ENCODE peak calls at places on chromosomes 3 and 15, in six cellular contexts. One of them, this sample, is unnamed.

GRCh38 chr3:57951106-57951882 is 56.9 kb upstream of the FLNB start:
- DNase-seq in fibroblast of lung: peak
- DNase-seq in tibial artery: peak
- DNase-seq in thoracic aorta: peak
- DNase-seq in AG09319: no peak
- DNase-seq in stomach: peak
- DNase-seq in this sample: peak

GRCh38 chr3:176574736-176575135 is 622.5 kb downstream of the TBL1XR1 start:
- DNase-seq in stomach: no peak
- DNase-seq in tibial artery: no peak
- DNase-seq in thoracic aorta: no peak
- DNase-seq in AG09319: no peak
- DNase-seq in fibroblast of lung: no peak
- DNase-seq in this sample: no peak

GRCh38 chr15:73806698-73807483 is 53.7 kb upstream of the INSYN1 start:
- DNase-seq in fibroblast of lung: no peak
- DNase-seq in tibial artery: no peak
- DNase-seq in thoracic aorta: no peak
- DNase-seq in AG09319: no peak
- DNase-seq in stomach: no peak
- DNase-seq in this sample: no peak

GRCh38 chr3:15292765-15293522 is 39.4 kb downstream of the SH3BP5 start:
- DNase-seq in AG09319: no peak
- DNase-seq in stomach: no peak
- DNase-seq in thoracic aorta: no peak
- DNase-seq in fibroblast of lung: peak
- DNase-seq in tibial artery: peak
- DNase-seq in this sample: peak

GRCh38 chr3:186669378-186670084 is 3.7 kb downstream of the HRG start:
- DNase-seq in AG09319: no peak
- DNase-seq in stomach: no peak
- DNase-seq in fibroblast of lung: no peak
- DNase-seq in thoracic aorta: no peak
- DNase-seq in tibial artery: no peak
- DNase-seq in this sample: no peak

GRCh38 chr3:129746629-129747028 is 140.2 kb upstream of the PLXND1 start:
- DNase-seq in fibroblast of lung: no peak
- DNase-seq in tibial artery: no peak
- DNase-seq in AG09319: no peak
- DNase-seq in thoracic aorta: no peak
- DNase-seq in stomach: no peak
- DNase-seq in this sample: no peak

GRCh38 chr3:81581966-81582599 is 179.4 kb downstream of the GBE1 start:
- DNase-seq in tibial artery: no peak
- DNase-seq in AG09319: peak
- DNase-seq in thoracic aorta: no peak
- DNase-seq in stomach: peak
- DNase-seq in fibroblast of lung: peak
- DNase-seq in this sample: no peak

GRCh38 chr3:43243590-43244587 is 42.5 kb upstream of the SNRK start:
- DNase-seq in thoracic aorta: no peak
- DNase-seq in tibial artery: no peak
- DNase-seq in fibroblast of lung: no peak
- DNase-seq in AG09319: no peak
- DNase-seq in stomach: no peak
- DNase-seq in this sample: no peak

GRCh38 chr3:47163023-47163989 is 607 bp downstream of the SETD2 start:
- DNase-seq in stomach: peak
- DNase-seq in AG09319: no peak
- DNase-seq in thoracic aorta: no peak
- DNase-seq in fibroblast of lung: peak
- DNase-seq in tibial artery: peak
- DNase-seq in this sample: peak

GRCh38 chr3:47162695-47163022 is 1.3 kb downstream of the SETD2 start:
- DNase-seq in stomach: no peak
- DNase-seq in thoracic aorta: no peak
- DNase-seq in tibial artery: no peak
- DNase-seq in AG09319: no peak
- DNase-seq in fibroblast of lung: peak
- DNase-seq in this sample: no peak

GRCh38 chr3:47161983-47162694 is 1.8 kb downstream of the SETD2 start:
- DNase-seq in AG09319: no peak
- DNase-seq in stomach: no peak
- DNase-seq in tibial artery: no peak
- DNase-seq in thoracic aorta: no peak
- DNase-seq in fibroblast of lung: no peak
- DNase-seq in this sample: no peak

GRCh38 chr3:47159820-47160219 is 4.1 kb downstream of the SETD2 start:
- DNase-seq in AG09319: no peak
- DNase-seq in stomach: no peak
- DNase-seq in fibroblast of lung: no peak
- DNase-seq in tibial artery: no peak
- DNase-seq in thoracic aorta: no peak
- DNase-seq in this sample: no peak

DNA sequence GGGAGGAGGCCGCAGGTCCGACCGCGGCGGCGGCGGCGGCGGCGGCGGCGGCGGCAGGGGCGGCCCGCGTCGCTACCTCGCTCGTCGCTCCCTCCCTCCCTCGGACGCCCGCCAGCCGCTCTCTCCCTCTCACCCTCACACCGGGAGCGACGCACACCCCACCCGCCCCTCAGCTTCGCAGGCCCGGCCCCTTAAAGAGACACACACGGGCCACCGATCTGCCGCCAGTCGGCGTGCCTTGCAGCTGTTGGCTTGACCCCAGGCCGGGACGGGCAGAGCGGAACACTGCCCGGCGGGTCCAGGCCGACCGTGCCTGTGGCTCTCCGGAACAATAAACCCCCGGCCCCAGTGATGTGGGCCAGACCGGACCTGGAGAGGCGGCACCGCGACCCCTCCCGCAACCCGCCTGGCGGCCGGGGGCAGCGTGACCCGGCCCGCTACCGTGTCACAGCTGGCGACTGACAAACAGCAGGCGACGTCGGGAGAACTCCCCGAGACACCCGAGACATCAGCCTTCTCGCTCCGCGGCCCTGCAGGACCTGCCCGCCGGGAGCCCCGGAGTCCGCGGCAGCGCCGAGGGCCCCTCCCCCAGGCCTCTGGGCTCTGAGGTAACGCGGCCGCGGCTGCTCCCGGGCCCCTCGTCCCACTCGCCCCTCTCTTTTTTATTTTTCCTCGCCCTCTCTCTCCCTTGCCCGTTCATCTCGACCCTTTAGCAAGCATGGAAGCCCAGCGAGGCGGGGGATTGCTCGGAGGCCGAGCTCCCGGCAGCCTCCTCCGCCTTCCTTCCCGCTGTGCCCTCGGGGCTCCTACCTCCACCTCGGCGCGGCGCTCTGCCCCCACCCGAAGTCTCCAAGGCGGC is at the start of gene SETD2:
- DNase-seq in AG09319: peak
- DNase-seq in thoracic aorta: peak
- DNase-seq in stomach: peak
- DNase-seq in fibroblast of lung: peak
- DNase-seq in tibial artery: peak
- DNase-seq in this sample: peak
- TF ChIP-seq CTCF in AG09319: peak
- TF ChIP-seq CTCF in thoracic aorta: peak
- TF ChIP-seq CTCF in stomach: no peak
- TF ChIP-seq CTCF in fibroblast of lung: peak
- TF ChIP-seq CTCF in tibial artery: peak
- TF ChIP-seq CTCF in this sample: peak

GRCh38 chr3:7075120-7075519 is 214.2 kb downstream of the GRM7 start:
- DNase-seq in tibial artery: no peak
- DNase-seq in AG09319: no peak
- DNase-seq in thoracic aorta: no peak
- DNase-seq in stomach: no peak
- DNase-seq in fibroblast of lung: no peak
- DNase-seq in this sample: no peak

GRCh38 chr3:7074217-7074616 is 213.3 kb downstream of the GRM7 start:
- DNase-seq in fibroblast of lung: no peak
- DNase-seq in thoracic aorta: no peak
- DNase-seq in tibial artery: no peak
- DNase-seq in AG09319: no peak
- DNase-seq in stomach: no peak
- DNase-seq in this sample: no peak

GRCh38 chr3:7070461-7070860 is 209.5 kb downstream of the GRM7 start:
- DNase-seq in tibial artery: no peak
- DNase-seq in fibroblast of lung: no peak
- DNase-seq in stomach: no peak
- DNase-seq in AG09319: no peak
- DNase-seq in thoracic aorta: no peak
- DNase-seq in this sample: no peak

DNA sequence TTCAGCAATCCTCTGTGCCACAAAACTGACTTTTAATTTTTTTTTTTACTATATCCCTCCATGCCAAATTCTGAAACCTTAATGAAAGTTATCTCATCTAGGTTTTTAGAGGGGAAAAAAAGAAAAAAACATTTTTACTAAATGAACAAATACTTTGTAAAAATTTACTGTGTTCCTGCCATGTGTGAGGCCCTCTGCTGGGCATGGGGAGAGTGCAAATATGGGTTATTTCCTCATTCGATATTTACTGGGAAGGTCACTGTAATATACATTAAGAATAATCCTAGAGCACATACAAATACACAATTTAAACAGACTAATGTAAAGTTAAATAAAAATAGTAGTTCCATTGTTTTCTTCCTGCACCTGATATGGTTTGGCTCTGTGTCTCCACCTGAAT is 215.0 kb downstream of the GRM7 start:
- DNase-seq in fibroblast of lung: no peak
- DNase-seq in thoracic aorta: no peak
- DNase-seq in stomach: no peak
- DNase-seq in AG09319: no peak
- DNase-seq in tibial artery: no peak
- DNase-seq in this sample: no peak
- TF ChIP-seq CTCF in fibroblast of lung: no peak
- TF ChIP-seq CTCF in thoracic aorta: no peak
- TF ChIP-seq CTCF in stomach: no peak
- TF ChIP-seq CTCF in AG09319: no peak
- TF ChIP-seq CTCF in tibial artery: no peak
- TF ChIP-seq CTCF in this sample: no peak

GRCh38 chr3:17141699-17142098 is 256.9 kb downstream of the PLCL2 start:
- DNase-seq in fibroblast of lung: no peak
- DNase-seq in tibial artery: no peak
- DNase-seq in AG09319: no peak
- DNase-seq in thoracic aorta: no peak
- DNase-seq in stomach: no peak
- DNase-seq in this sample: no peak

GRCh38 chr3:17142516-17142915 is 257.8 kb downstream of the PLCL2 start:
- DNase-seq in fibroblast of lung: no peak
- DNase-seq in AG09319: no peak
- DNase-seq in tibial artery: no peak
- DNase-seq in thoracic aorta: no peak
- DNase-seq in stomach: no peak
- DNase-seq in this sample: no peak

GRCh38 chr3:17138246-17139039 is 253.7 kb downstream of the PLCL2 start:
- DNase-seq in stomach: no peak
- DNase-seq in thoracic aorta: no peak
- DNase-seq in AG09319: no peak
- DNase-seq in tibial artery: no peak
- DNase-seq in fibroblast of lung: no peak
- DNase-seq in this sample: no peak

GRCh38 chr3:17143893-17144664 is 259.3 kb downstream of the PLCL2 start:
- DNase-seq in thoracic aorta: no peak
- DNase-seq in fibroblast of lung: no peak
- DNase-seq in AG09319: no peak
- DNase-seq in stomach: no peak
- DNase-seq in tibial artery: no peak
- DNase-seq in this sample: no peak

DNA sequence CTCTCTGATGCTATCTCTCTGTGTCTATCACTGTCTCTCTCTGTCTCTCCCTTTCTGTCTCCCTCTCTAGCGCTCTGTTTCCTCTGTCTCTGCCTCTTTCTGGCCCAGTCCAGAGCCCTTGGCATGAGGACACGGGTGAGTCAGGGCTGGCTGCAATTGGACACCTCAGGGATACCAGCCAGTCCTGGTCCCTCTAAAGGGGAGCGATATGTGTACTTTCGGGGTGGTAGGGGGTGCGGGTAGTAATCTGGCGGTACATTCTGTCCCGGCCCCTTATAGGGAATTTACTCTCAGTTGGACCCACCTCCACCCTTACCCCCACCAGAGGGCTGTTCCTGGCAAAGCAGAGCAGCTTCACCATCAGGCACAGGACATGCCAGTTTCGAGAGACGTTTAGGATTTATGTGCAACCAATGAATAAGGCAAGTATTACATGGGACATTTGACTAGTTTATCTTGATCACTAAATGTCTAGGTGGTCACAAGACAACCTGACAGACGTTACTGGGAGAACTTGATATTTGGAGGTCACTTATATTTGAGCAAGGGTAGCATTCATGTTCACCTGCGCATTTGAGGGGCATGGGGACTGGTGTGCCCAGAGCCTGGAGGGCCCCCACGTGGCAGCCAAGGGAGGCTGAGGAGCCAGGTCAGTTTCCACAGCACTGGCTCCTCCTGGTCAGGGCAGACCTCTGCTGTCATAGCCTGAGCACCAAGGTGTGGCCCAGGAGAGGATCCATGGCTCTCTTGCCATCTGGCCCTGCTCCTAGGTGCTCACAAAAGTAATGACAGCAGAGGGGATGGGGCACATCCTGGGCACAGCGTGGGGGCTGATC is 256.1 kb downstream of the PLCL2 start:
- DNase-seq in fibroblast of lung: peak
- DNase-seq in AG09319: peak
- DNase-seq in thoracic aorta: peak
- DNase-seq in tibial artery: peak
- DNase-seq in stomach: no peak
- DNase-seq in this sample: peak
- TF ChIP-seq CTCF in fibroblast of lung: no peak
- TF ChIP-seq CTCF in AG09319: no peak
- TF ChIP-seq CTCF in thoracic aorta: peak
- TF ChIP-seq CTCF in tibial artery: no peak
- TF ChIP-seq CTCF in stomach: no peak
- TF ChIP-seq CTCF in this sample: no peak

GRCh38 chr3:73586628-73587027 is 38.1 kb downstream of the PDZRN3 start:
- DNase-seq in tibial artery: no peak
- DNase-seq in AG09319: no peak
- DNase-seq in thoracic aorta: no peak
- DNase-seq in stomach: no peak
- DNase-seq in fibroblast of lung: no peak
- DNase-seq in this sample: no peak

DNA sequence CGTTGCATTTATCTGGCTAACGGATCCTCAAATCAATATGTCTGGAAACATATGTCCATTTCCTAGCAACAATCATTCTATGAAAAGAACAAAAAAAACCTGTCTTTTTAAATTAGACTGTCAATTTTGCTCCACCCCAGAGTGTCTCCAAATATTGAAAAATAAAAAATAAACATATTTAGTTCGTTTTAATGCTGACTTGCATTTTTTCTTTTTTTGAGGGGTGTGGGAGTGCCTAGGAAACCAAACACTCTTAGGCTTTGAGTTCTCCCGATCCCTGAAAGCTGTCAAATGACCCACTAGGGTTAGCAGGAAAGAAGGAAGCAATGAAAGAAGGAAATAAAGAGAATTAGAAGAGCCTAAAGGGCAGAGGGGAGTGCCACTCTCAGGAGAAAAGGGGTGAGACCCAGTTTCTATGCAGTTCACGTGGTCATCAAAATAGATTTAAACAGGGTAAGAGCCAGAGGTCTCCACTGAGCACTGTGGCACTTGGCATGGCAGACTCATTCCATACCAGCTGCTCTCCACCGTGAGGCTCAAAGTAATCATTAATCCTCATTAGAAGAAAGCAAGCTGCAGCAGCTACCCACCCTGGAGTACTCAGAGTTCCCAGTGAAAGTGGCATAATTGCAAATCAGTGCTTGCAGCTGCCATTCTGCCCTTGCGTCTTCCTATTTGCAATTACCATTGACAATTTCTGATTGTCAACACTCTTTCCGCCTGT is 32.4 kb downstream of the PDZRN3 start:
- DNase-seq in fibroblast of lung: no peak
- DNase-seq in stomach: no peak
- DNase-seq in AG09319: no peak
- DNase-seq in tibial artery: no peak
- DNase-seq in thoracic aorta: no peak
- DNase-seq in this sample: no peak
- TF ChIP-seq CTCF in fibroblast of lung: no peak
- TF ChIP-seq CTCF in stomach: no peak
- TF ChIP-seq CTCF in AG09319: no peak
- TF ChIP-seq CTCF in tibial artery: no peak
- TF ChIP-seq CTCF in thoracic aorta: no peak
- TF ChIP-seq CTCF in this sample: no peak

This sample was measured in right atrium auricular region.